ENCODE peak calls at places on chromosomes 16 and 17, in ten cellular contexts. One of them, this sample, is unnamed.

GRCh38 chr17:57284984-57285646 is 28.8 kb downstream of the MSI2 start:
- DNase-seq in ELF-1: peak
- DNase-seq in NCI-H1417: no peak
- DNase-seq in AG04450: no peak
- DNase-seq in nucleus accumbens: no peak
- DNase-seq in AG04449: no peak
- DNase-seq in HEK293T: no peak
- DNase-seq in activated CD4-positive, alpha-beta memory T cell treated with anti-CD3 and anti-CD28 coated beads for 36 hours: peak
- DNase-seq in coronary artery: no peak
- DNase-seq in T follicular helper cell: no peak
- DNase-seq in this sample: no peak

GRCh38 chr16:2692251-2692947 is 10.1 kb downstream of the KCTD5 start:
- DNase-seq in AG04450: no peak
- DNase-seq in T follicular helper cell: no peak
- DNase-seq in HEK293T: no peak
- DNase-seq in AG04449: no peak
- DNase-seq in ELF-1: no peak
- DNase-seq in nucleus accumbens: peak
- DNase-seq in NCI-H1417: no peak
- DNase-seq in coronary artery: no peak
- DNase-seq in activated CD4-positive, alpha-beta memory T cell treated with anti-CD3 and anti-CD28 coated beads for 36 hours: no peak
- DNase-seq in this sample: no peak

GRCh38 chr16:69894675-69895074 is 56.5 kb upstream of the CLEC18A start:
- DNase-seq in AG04450: no peak
- DNase-seq in T follicular helper cell: no peak
- DNase-seq in NCI-H1417: no peak
- DNase-seq in ELF-1: no peak
- DNase-seq in nucleus accumbens: peak
- DNase-seq in HEK293T: no peak
- DNase-seq in AG04449: no peak
- DNase-seq in activated CD4-positive, alpha-beta memory T cell treated with anti-CD3 and anti-CD28 coated beads for 36 hours: no peak
- DNase-seq in coronary artery: no peak
- DNase-seq in this sample: no peak

GRCh38 chr17:80917716-80918560 is 73.7 kb upstream of the CHMP6 start:
- DNase-seq in AG04450: no peak
- DNase-seq in AG04449: no peak
- DNase-seq in T follicular helper cell: no peak
- DNase-seq in coronary artery: no peak
- DNase-seq in nucleus accumbens: no peak
- DNase-seq in ELF-1: no peak
- DNase-seq in HEK293T: no peak
- DNase-seq in NCI-H1417: no peak
- DNase-seq in activated CD4-positive, alpha-beta memory T cell treated with anti-CD3 and anti-CD28 coated beads for 36 hours: no peak
- DNase-seq in this sample: no peak

GRCh38 chr17:78885956-78886355 is 17.0 kb downstream of the CEP295NL start:
- DNase-seq in ELF-1: no peak
- DNase-seq in T follicular helper cell: no peak
- DNase-seq in coronary artery: no peak
- DNase-seq in NCI-H1417: no peak
- DNase-seq in nucleus accumbens: no peak
- DNase-seq in HEK293T: no peak
- DNase-seq in AG04450: no peak
- DNase-seq in AG04449: no peak
- DNase-seq in activated CD4-positive, alpha-beta memory T cell treated with anti-CD3 and anti-CD28 coated beads for 36 hours: no peak
- DNase-seq in this sample: no peak

GRCh38 chr16:50025544-50025931 is 513 bp downstream of the CNEP1R1 start:
- DNase-seq in HEK293T: peak
- DNase-seq in nucleus accumbens: no peak
- DNase-seq in AG04450: no peak
- DNase-seq in ELF-1: no peak
- DNase-seq in coronary artery: no peak
- DNase-seq in activated CD4-positive, alpha-beta memory T cell treated with anti-CD3 and anti-CD28 coated beads for 36 hours: peak
- DNase-seq in NCI-H1417: peak
- DNase-seq in T follicular helper cell: no peak
- DNase-seq in AG04449: no peak
- DNase-seq in this sample: no peak

GRCh38 chr16:13070268-13070667 is 168.9 kb downstream of the SHISA9 start:
- DNase-seq in T follicular helper cell: no peak
- DNase-seq in coronary artery: no peak
- DNase-seq in ELF-1: peak
- DNase-seq in AG04450: no peak
- DNase-seq in NCI-H1417: no peak
- DNase-seq in AG04449: no peak
- DNase-seq in HEK293T: no peak
- DNase-seq in nucleus accumbens: peak
- DNase-seq in activated CD4-positive, alpha-beta memory T cell treated with anti-CD3 and anti-CD28 coated beads for 36 hours: no peak
- DNase-seq in this sample: no peak

GRCh38 chr17:559699-560378 is 154.8 kb downstream of the VPS53 start:
- DNase-seq in NCI-H1417: no peak
- DNase-seq in AG04449: peak
- DNase-seq in coronary artery: no peak
- DNase-seq in activated CD4-positive, alpha-beta memory T cell treated with anti-CD3 and anti-CD28 coated beads for 36 hours: peak
- DNase-seq in AG04450: peak
- DNase-seq in HEK293T: no peak
- DNase-seq in T follicular helper cell: no peak
- DNase-seq in nucleus accumbens: no peak
- DNase-seq in ELF-1: no peak
- DNase-seq in this sample: no peak

GRCh38 chr17:9363440-9364350 is 211.9 kb downstream of the STX8 start:
- DNase-seq in activated CD4-positive, alpha-beta memory T cell treated with anti-CD3 and anti-CD28 coated beads for 36 hours: peak
- DNase-seq in NCI-H1417: peak
- DNase-seq in AG04449: no peak
- DNase-seq in HEK293T: no peak
- DNase-seq in nucleus accumbens: no peak
- DNase-seq in T follicular helper cell: no peak
- DNase-seq in coronary artery: no peak
- DNase-seq in ELF-1: no peak
- DNase-seq in AG04450: no peak
- DNase-seq in this sample: no peak

GRCh38 chr16:74325331-74325730 is 28.7 kb downstream of the PSMD7 start:
- DNase-seq in ELF-1: no peak
- DNase-seq in AG04450: no peak
- DNase-seq in nucleus accumbens: no peak
- DNase-seq in HEK293T: no peak
- DNase-seq in T follicular helper cell: no peak
- DNase-seq in activated CD4-positive, alpha-beta memory T cell treated with anti-CD3 and anti-CD28 coated beads for 36 hours: no peak
- DNase-seq in NCI-H1417: no peak
- DNase-seq in AG04449: no peak
- DNase-seq in coronary artery: no peak
- DNase-seq in this sample: no peak

GRCh38 chr16:49608095-49608494 is 234.5 kb downstream of the C16orf78 start:
- DNase-seq in AG04450: no peak
- DNase-seq in nucleus accumbens: no peak
- DNase-seq in T follicular helper cell: no peak
- DNase-seq in HEK293T: peak
- DNase-seq in AG04449: no peak
- DNase-seq in activated CD4-positive, alpha-beta memory T cell treated with anti-CD3 and anti-CD28 coated beads for 36 hours: no peak
- DNase-seq in coronary artery: peak
- DNase-seq in ELF-1: no peak
- DNase-seq in NCI-H1417: peak
- DNase-seq in this sample: peak

GRCh38 chr17:30600062-30600829 is 123.0 kb downstream of the GOSR1 start:
- DNase-seq in NCI-H1417: peak
- DNase-seq in AG04449: no peak
- DNase-seq in nucleus accumbens: peak
- DNase-seq in activated CD4-positive, alpha-beta memory T cell treated with anti-CD3 and anti-CD28 coated beads for 36 hours: peak
- DNase-seq in ELF-1: peak
- DNase-seq in HEK293T: peak
- DNase-seq in coronary artery: peak
- DNase-seq in T follicular helper cell: peak
- DNase-seq in AG04450: no peak
- DNase-seq in this sample: peak

GRCh38 chr17:7633093-7633492 is 3.2 kb downstream of the SHBG start:
- DNase-seq in T follicular helper cell: no peak
- DNase-seq in nucleus accumbens: no peak
- DNase-seq in AG04449: no peak
- DNase-seq in activated CD4-positive, alpha-beta memory T cell treated with anti-CD3 and anti-CD28 coated beads for 36 hours: no peak
- DNase-seq in NCI-H1417: no peak
- DNase-seq in AG04450: no peak
- DNase-seq in coronary artery: no peak
- DNase-seq in ELF-1: no peak
- DNase-seq in HEK293T: peak
- DNase-seq in this sample: no peak

GRCh38 chr17:43372273-43372911 is 26.4 kb upstream of the ARL4D start:
- DNase-seq in AG04449: no peak
- DNase-seq in coronary artery: no peak
- DNase-seq in nucleus accumbens: no peak
- DNase-seq in activated CD4-positive, alpha-beta memory T cell treated with anti-CD3 and anti-CD28 coated beads for 36 hours: no peak
- DNase-seq in NCI-H1417: no peak
- DNase-seq in ELF-1: peak
- DNase-seq in HEK293T: no peak
- DNase-seq in AG04450: no peak
- DNase-seq in T follicular helper cell: no peak
- DNase-seq in this sample: peak

GRCh38 chr16:67447508-67448076 is 16.7 kb downstream of the HSD11B2 start:
- DNase-seq in T follicular helper cell: peak
- DNase-seq in nucleus accumbens: no peak
- DNase-seq in AG04450: peak
- DNase-seq in NCI-H1417: peak
- DNase-seq in AG04449: no peak
- DNase-seq in HEK293T: peak
- DNase-seq in ELF-1: peak
- DNase-seq in activated CD4-positive, alpha-beta memory T cell treated with anti-CD3 and anti-CD28 coated beads for 36 hours: peak
- DNase-seq in coronary artery: no peak
- DNase-seq in this sample: peak

GRCh38 chr17:63911657-63912100 is 621 bp upstream of the CSHL1 start:
- DNase-seq in T follicular helper cell: peak
- DNase-seq in NCI-H1417: peak
- DNase-seq in coronary artery: no peak
- DNase-seq in AG04450: no peak
- DNase-seq in AG04449: no peak
- DNase-seq in activated CD4-positive, alpha-beta memory T cell treated with anti-CD3 and anti-CD28 coated beads for 36 hours: peak
- DNase-seq in ELF-1: peak
- DNase-seq in nucleus accumbens: no peak
- DNase-seq in HEK293T: peak
- DNase-seq in this sample: peak

GRCh38 chr16:88411951-88412576 is 29.3 kb downstream of the ZNF469 start:
- DNase-seq in coronary artery: no peak
- DNase-seq in T follicular helper cell: no peak
- DNase-seq in HEK293T: no peak
- DNase-seq in AG04450: no peak
- DNase-seq in nucleus accumbens: no peak
- DNase-seq in NCI-H1417: no peak
- DNase-seq in activated CD4-positive, alpha-beta memory T cell treated with anti-CD3 and anti-CD28 coated beads for 36 hours: no peak
- DNase-seq in ELF-1: no peak
- DNase-seq in AG04449: no peak
- DNase-seq in this sample: no peak

GRCh38 chr16:46691720-46692119 is 2.3 kb downstream of the ORC6 start:
- DNase-seq in AG04450: no peak
- DNase-seq in activated CD4-positive, alpha-beta memory T cell treated with anti-CD3 and anti-CD28 coated beads for 36 hours: no peak
- DNase-seq in HEK293T: no peak
- DNase-seq in coronary artery: no peak
- DNase-seq in nucleus accumbens: no peak
- DNase-seq in ELF-1: no peak
- DNase-seq in NCI-H1417: no peak
- DNase-seq in AG04449: no peak
- DNase-seq in T follicular helper cell: no peak
- DNase-seq in this sample: no peak

GRCh38 chr17:47324224-47325020 is 667 bp downstream of the EFCAB13 start:
- DNase-seq in nucleus accumbens: peak
- DNase-seq in activated CD4-positive, alpha-beta memory T cell treated with anti-CD3 and anti-CD28 coated beads for 36 hours: peak
- DNase-seq in AG04449: no peak
- DNase-seq in HEK293T: no peak
- DNase-seq in T follicular helper cell: peak
- DNase-seq in NCI-H1417: peak
- DNase-seq in coronary artery: peak
- DNase-seq in ELF-1: peak
- DNase-seq in AG04450: no peak
- DNase-seq in this sample: peak

GRCh38 chr16:85062728-85063336 is 35.2 kb downstream of the KIAA0513 start:
- DNase-seq in coronary artery: no peak
- DNase-seq in activated CD4-positive, alpha-beta memory T cell treated with anti-CD3 and anti-CD28 coated beads for 36 hours: no peak
- DNase-seq in nucleus accumbens: no peak
- DNase-seq in T follicular helper cell: no peak
- DNase-seq in ELF-1: no peak
- DNase-seq in AG04450: no peak
- DNase-seq in AG04449: no peak
- DNase-seq in NCI-H1417: no peak
- DNase-seq in HEK293T: no peak
- DNase-seq in this sample: no peak

GRCh38 chr17:76262732-76263344 is 2.3 kb upstream of the UBALD2 start:
- DNase-seq in coronary artery: no peak
- DNase-seq in T follicular helper cell: no peak
- DNase-seq in AG04450: no peak
- DNase-seq in ELF-1: peak
- DNase-seq in nucleus accumbens: no peak
- DNase-seq in HEK293T: no peak
- DNase-seq in NCI-H1417: peak
- DNase-seq in AG04449: no peak
- DNase-seq in activated CD4-positive, alpha-beta memory T cell treated with anti-CD3 and anti-CD28 coated beads for 36 hours: no peak
- DNase-seq in this sample: no peak

GRCh38 chr17:27349540-27350021 is 55.7 kb downstream of the WSB1 start:
- DNase-seq in coronary artery: no peak
- DNase-seq in NCI-H1417: no peak
- DNase-seq in activated CD4-positive, alpha-beta memory T cell treated with anti-CD3 and anti-CD28 coated beads for 36 hours: no peak
- DNase-seq in nucleus accumbens: no peak
- DNase-seq in AG04450: no peak
- DNase-seq in HEK293T: no peak
- DNase-seq in ELF-1: peak
- DNase-seq in AG04449: no peak
- DNase-seq in T follicular helper cell: no peak
- DNase-seq in this sample: no peak

GRCh38 chr16:71626018-71626857 is at the start of gene MARVELD3:
- DNase-seq in T follicular helper cell: no peak
- DNase-seq in AG04450: no peak
- DNase-seq in HEK293T: no peak
- DNase-seq in ELF-1: peak
- DNase-seq in activated CD4-positive, alpha-beta memory T cell treated with anti-CD3 and anti-CD28 coated beads for 36 hours: peak
- DNase-seq in NCI-H1417: peak
- DNase-seq in coronary artery: no peak
- DNase-seq in AG04449: no peak
- DNase-seq in nucleus accumbens: no peak
- DNase-seq in this sample: no peak